ENCODE peak calls at places on chromosomes 12 and 14, in five cellular contexts. Z, L, W, Y and S are unnamed samples.

GRCh38 chr14:105495990-105496830 is 5.2 kb downstream of the TEDC1 start:
- DNase-seq in Y (peak; percentile 39), W (no peak), L (peak; percentile 41), Z (no peak), S (peak; percentile 39)

GRCh38 chr14:102356280-102356679 is 6.4 kb downstream of the CINP start:
- DNase-seq in L (no peak), W (no peak), Y (no peak), Z (no peak), S (no peak)

GRCh38 chr14:35403085-35403396 is 1.5 kb downstream of the NFKBIA start:
- DNase-seq in L (peak; percentile 39), W (peak; percentile 24), Z (no peak), Y (peak; percentile 54), S (peak; percentile 67)

GRCh38 chr14:96584199-96584906 is 82.2 kb downstream of the PAPOLA start:
- DNase-seq in Y (no peak), W (no peak), Z (no peak), L (peak; percentile 93), S (no peak)

GRCh38 chr14:73369433-73369832 is 88.9 kb downstream of the NUMB start:
- DNase-seq in L (no peak), Z (no peak), W (no peak), Y (no peak), S (no peak)

GRCh38 chr14:79051009-79051710 is 881.0 kb downstream of the NRXN3 start:
- DNase-seq in Z (no peak), Y (no peak), W (no peak), L (no peak), S (no peak)

GRCh38 chr12:65004270-65004669 is 116.8 kb downstream of the WIF1 start:
- DNase-seq in L (no peak), W (no peak), Z (no peak), Y (no peak), S (no peak)

GRCh38 chr12:89950421-89950820 is 241.8 kb upstream of the ATP2B1 start:
- DNase-seq in Y (no peak), W (no peak), L (no peak), Z (no peak), S (no peak)

GRCh38 chr14:86852530-86852929 is 1140.5 kb downstream of the GALC start:
- DNase-seq in Y (no peak), W (no peak), L (no peak), Z (no peak), S (no peak)

GRCh38 chr12:80858356-80858755 is 79.4 kb downstream of the LIN7A start:
- DNase-seq in W (no peak), Z (no peak), Y (no peak), L (no peak), S (no peak)

GRCh38 chr12:90922068-90922743 is 32.8 kb downstream of the CCER1 start:
- DNase-seq in W (no peak), L (no peak), Y (no peak), Z (no peak), S (no peak)

GRCh38 chr12:104165801-104166200 is 27.8 kb upstream of the NFYB start:
- DNase-seq in Y (no peak), L (no peak), W (no peak), Z (no peak), S (no peak)

GRCh38 chr14:52021971-52022600 is 32.7 kb downstream of the RTRAF start:
- DNase-seq in L (no peak), Z (no peak), W (no peak), Y (no peak), S (no peak)

GRCh38 chr12:32070370-32070769 is 36.3 kb upstream of the BICD1 start:
- DNase-seq in L (no peak), Z (no peak), W (no peak), Y (no peak), S (no peak)

GRCh38 chr12:81209001-81209400 is 131.1 kb downstream of the ACSS3 start:
- DNase-seq in Z (no peak), Y (no peak), W (no peak), L (no peak), S (no peak)

GRCh38 chr14:64692597-64693350 is 11.4 kb upstream of the PLEKHG3 start:
- DNase-seq in W (no peak), L (no peak), Y (no peak), Z (peak; percentile 33), S (no peak)

GRCh38 chr12:65204886-65205525 is 35.6 kb downstream of the LEMD3 start:
- DNase-seq in Y (no peak), L (peak; percentile 53), Z (no peak), W (no peak), S (no peak)

GRCh38 chr12:4240161-4240783 is 33.3 kb upstream of the CCND2 start:
- DNase-seq in L (no peak), W (no peak), Y (no peak), Z (no peak), S (no peak)

GRCh38 chr14:88482524-88482923 is 72.3 kb downstream of the PTPN21 start:
- DNase-seq in Y (no peak), W (no peak), Z (no peak), L (no peak), S (no peak)

GRCh38 chr12:91461061-91461460 is 278.4 kb upstream of the DCN start:
- DNase-seq in Y (no peak), Z (no peak), W (no peak), L (no peak), S (no peak)

GRCh38 chr14:56374421-56374820 is 205.2 kb upstream of the TMEM260 start:
- DNase-seq in Z (no peak), Y (no peak), L (no peak), W (no peak), S (no peak)

GRCh38 chr12:75315518-75315917 is 14.6 kb downstream of the CAPS2 start:
- DNase-seq in W (no peak), Y (no peak), L (no peak), Z (no peak), S (no peak)

GRCh38 chr12:1594045-1594294 is 411 bp downstream of the FBXL14 start:
- DNase-seq in Y (peak; percentile 85), L (peak; percentile 86), W (no peak), Z (peak; percentile 73), S (peak; percentile 81)

DNA sequence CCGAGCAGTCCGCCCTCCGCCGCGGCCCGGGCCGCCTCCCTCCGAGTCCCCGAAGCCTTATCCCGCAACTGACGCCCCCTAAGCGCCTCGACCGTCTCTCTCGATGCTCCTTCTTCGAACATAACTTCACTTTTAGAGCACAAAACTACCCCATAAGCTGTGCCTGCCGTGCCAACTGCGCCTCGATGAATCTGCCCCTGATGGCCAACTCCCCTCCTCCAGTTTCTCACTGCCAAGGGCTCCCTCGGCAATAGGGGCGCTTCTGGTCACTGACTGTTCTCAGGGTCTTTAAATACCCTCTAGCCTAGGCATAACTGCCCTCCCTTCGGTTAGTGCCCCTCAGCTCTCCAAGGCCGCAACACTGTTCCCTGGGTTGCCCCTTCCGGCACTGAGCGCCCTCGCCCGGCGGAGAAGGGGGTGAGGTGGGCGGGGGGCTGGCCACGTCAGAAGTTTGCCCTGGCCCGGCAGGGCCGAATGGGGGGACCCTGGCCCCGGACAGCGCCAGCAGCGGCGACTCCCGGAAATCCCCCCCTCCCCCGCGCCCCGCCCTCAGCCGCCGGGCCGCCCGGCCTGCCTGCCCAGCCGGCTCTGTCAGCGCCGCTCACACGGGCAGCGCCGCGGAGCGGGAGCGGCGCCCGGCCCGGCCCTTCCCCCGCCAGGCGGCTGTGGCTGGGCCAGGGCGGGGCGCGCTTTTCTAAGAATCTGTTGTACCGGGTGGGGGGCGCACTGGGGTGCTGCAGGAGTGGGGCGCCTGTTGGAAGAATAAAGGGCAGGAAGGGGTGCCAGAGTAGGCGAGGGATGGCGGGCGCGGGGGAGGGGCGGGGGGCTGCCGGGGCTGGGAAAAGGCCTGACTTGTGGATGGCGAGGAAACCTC is 10.6 kb downstream of the RARG start:
- DNase-seq in Y (peak; percentile 85), L (peak; percentile 96), Z (peak; percentile 80), W (no peak), S (peak; percentile 84)
- H3K4me1 ChIP-seq in Y (no peaks in the 10 kb centered on the region), L (peaks cover 21% of the 10 kb centered on the region), Z (peaks cover 90% of the 10 kb centered on the region), W (peaks cover 75% of the 10 kb centered on the region), S (peaks cover 77% of the 10 kb centered on the region)

GRCh38 chr12:66399626-66399931 is 97.3 kb downstream of the HELB start:
- DNase-seq in L (no peak), W (no peak), Z (no peak), Y (no peak), S (no peak)

GRCh38 chr12:66403746-66404145 is 101.5 kb downstream of the HELB start:
- DNase-seq in L (peak; percentile 47), Y (no peak), W (no peak), Z (no peak), S (no peak)

GRCh38 chr12:66393890-66394289 is 91.6 kb downstream of the HELB start:
- DNase-seq in L (no peak), W (no peak), Y (no peak), Z (no peak), S (no peak)

GRCh38 chr12:66397574-66397973 is 95.3 kb downstream of the HELB start:
- DNase-seq in Y (no peak), Z (no peak), L (no peak), W (no peak), S (no peak)

DNA sequence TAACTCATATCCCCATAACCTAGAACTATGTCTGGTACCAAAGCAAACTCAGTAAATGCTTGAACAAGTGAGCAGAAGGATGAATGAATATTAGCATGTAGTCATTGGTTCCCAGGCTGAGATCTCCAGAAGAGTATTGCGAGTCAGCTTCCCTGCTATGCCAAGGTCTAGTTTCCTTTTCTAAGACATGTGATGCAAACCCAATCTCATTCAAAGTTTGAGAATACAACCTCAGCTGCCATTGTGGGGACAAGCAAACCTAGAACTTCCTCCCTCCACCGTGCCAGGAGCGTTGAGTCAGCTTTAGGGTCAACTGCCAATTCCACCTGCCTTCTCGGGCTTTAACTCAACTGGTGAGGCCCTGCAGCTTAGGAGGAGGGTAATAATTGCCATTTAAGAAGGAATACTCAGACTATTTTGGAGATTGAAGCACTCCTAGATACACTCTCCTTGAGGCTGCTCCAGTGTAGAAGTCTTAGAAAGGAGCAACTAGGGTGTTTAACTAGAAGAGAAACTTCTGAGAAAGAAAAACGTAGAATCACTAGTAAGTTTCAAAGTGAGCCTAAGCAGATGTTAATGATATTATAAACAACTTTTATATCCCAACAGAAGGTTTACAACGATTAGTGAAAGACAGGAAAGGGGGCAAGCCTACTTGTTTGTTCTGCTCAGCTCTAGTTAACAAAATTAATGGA is 96.8 kb downstream of the HELB start:
- DNase-seq in Y (no peak), Z (no peak), W (no peak), L (no peak), S (no peak)
- H3K4me1 ChIP-seq in Y (no peaks in the 10 kb centered on the region), Z (no peaks in the 10 kb centered on the region), W (peaks cover 8% of the 10 kb centered on the region), L (no peaks in the 10 kb centered on the region), S (no peaks in the 10 kb centered on the region)

DNA sequence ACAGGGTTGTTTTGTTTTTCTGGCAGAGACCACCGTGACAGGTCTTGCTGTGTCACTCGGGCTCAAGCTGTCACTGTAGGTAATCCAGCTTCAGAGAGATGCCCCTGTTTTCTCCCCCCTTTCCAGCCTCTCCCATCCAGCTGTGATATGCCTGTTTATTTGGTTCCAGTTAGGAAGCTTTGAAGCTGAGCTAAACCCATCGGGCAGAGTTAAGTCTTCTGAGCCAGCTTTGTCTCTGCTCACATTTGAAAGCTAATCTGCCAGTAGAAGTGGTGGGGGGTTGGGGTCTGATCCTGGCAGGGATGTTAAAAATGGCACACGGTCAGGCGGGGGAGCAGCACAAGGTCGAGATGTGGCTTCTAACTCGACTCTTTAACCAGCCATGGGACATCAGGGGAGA is 130.0 kb downstream of the TSPAN9 start:
- DNase-seq in W (no peak), Z (no peak), Y (no peak), L (no peak), S (no peak)
- H3K4me1 ChIP-seq in W (peaks cover 40% of the 10 kb centered on the region), Z (peaks cover 28% of the 10 kb centered on the region), Y (peaks cover 2% of the 10 kb centered on the region), L (no peaks in the 10 kb centered on the region), S (peaks cover 30% of the 10 kb centered on the region)

DNA sequence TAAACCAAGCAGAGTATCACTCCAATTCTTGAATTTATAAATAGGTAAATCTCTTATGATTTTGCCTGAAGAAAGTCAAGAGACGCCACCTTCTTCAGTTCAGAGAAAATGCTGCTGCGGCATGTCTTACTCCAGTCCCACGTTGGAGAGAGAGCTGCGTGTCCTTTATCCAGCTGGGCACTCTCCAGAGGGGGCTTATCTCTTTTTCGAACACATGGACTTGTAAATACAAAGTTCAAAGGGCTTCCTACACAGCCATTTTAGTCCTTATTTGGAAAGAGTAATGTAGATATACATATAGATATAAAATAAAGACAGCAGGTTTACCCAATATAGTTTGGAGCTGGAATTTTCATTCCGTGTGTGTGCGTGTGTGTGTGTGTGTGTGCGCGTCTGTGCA is 264.0 kb downstream of the ADAMTS20 start:
- DNase-seq in L (no peak), Z (no peak), W (no peak), Y (no peak), S (no peak)
- H3K4me1 ChIP-seq in L (no peaks in the 10 kb centered on the region), Z (peaks cover 23% of the 10 kb centered on the region), W (peaks cover 9% of the 10 kb centered on the region), Y (no peaks in the 10 kb centered on the region), S (no peaks in the 10 kb centered on the region)